ENCODE peak calls at places on chromosomes 6 and 20, in four cellular contexts. Q, M, A and P are unnamed samples.

GRCh38 chr6:72363844-72364740 is 257.8 kb upstream of the KCNQ5 start:
- DNase-seq in A (no peak), Q (no peak), M (no peak), P (no peak)

GRCh38 chr20:47007826-47008655 is 113.4 kb downstream of the EYA2 start:
- DNase-seq in Q (no peak), M (no peak), A (no peak), P (no peak)

GRCh38 chr20:17710379-17711305 is 10.9 kb downstream of the BANF2 start:
- DNase-seq in M (peak; percentile 59), Q (no peak), A (peak; percentile 25), P (no peak)

GRCh38 chr6:39387785-39388184 is 65.3 kb upstream of the KCNK16 start:
- DNase-seq in M (no peak), A (no peak), Q (no peak), P (no peak)

GRCh38 chr6:167855825-167856425 is 29.2 kb downstream of the AFDN start:
- DNase-seq in A (no peak), M (no peak), Q (no peak), P (no peak)

GRCh38 chr20:11431613-11432012 is 486.1 kb upstream of the BTBD3 start:
- DNase-seq in M (no peak), Q (no peak), A (no peak), P (no peak)

GRCh38 chr20:3631534-3631933 is 31.7 kb downstream of the GFRA4 start:
- DNase-seq in A (no peak), Q (no peak), M (no peak), P (no peak)

GRCh38 chr6:3151705-3152104 is 5.6 kb downstream of the TUBB2A start:
- DNase-seq in A (no peak), Q (no peak), M (peak; percentile 43), P (no peak)

GRCh38 chr6:16635810-16636602 is 125.3 kb downstream of the ATXN1 start:
- DNase-seq in A (no peak), Q (no peak), M (no peak), P (no peak)

GRCh38 chr20:11001767-11002540 is 328.2 kb upstream of the JAG1 start:
- DNase-seq in M (no peak), Q (no peak), A (peak; percentile 23), P (no peak)

GRCh38 chr20:14114049-14114448 is 118.7 kb downstream of the MACROD2 start:
- DNase-seq in Q (no peak), A (no peak), M (no peak), P (no peak)

GRCh38 chr6:44022296-44022661 is 105.0 kb downstream of the MRPL14 start:
- DNase-seq in A (no peak), M (no peak), Q (no peak), P (no peak)

GRCh38 chr20:46031701-46032254 is 2.8 kb downstream of the SLC12A5 start:
- DNase-seq in Q (no peak), A (no peak), M (peak; percentile 47), P (no peak)

GRCh38 chr20:20680991-20681508 is 31.4 kb downstream of the RALGAPA2 start:
- DNase-seq in M (no peak), A (no peak), Q (no peak), P (no peak)

GRCh38 chr6:100965069-100965468 is 83.9 kb upstream of the ASCC3 start:
- DNase-seq in M (no peak), A (no peak), Q (no peak), P (no peak)

GRCh38 chr6:100962466-100962865 is 81.3 kb upstream of the ASCC3 start:
- DNase-seq in Q (no peak), M (no peak), A (no peak), P (no peak)
- H3K4me1 ChIP-seq in Q (peaks cover 6% of the 10 kb centered on the region), M (no peaks in the 10 kb centered on the region), A (no peaks in the 10 kb centered on the region), P (no peaks in the 10 kb centered on the region)

DNA sequence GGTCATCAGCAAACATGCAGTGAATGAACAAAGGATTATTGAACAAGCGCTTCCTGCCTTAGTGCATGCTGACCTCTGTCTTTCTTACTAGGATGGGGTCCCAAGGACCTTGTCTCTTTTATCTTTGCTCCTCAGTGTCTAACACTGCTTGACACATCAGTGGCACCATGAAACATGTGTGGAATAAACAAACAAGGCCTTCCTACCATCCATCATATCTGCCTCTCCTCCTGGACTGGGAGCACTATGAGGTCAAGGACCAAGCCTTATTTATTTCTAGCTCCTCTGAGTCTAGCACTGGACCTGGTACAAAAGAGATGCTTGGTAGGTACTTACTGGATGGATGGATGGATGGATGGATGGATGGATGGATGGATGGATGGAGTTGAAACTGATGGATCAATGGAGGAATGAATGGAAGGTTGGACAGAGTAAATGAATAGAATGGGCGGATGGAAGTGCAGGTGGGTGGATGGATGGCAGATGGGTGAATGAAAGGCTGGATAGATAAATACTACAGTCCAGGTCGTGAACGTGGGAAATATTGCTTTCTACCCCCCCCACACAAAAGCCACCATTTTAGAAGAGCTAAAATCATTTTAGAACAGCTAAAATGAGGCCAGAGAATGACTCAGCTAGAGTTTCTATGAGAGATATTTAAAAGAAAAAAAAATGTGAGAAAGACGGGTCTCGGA is 104.1 kb upstream of the PTPN1 start:
- DNase-seq in A (no peak), M (no peak), Q (no peak), P (no peak)
- H3K4me1 ChIP-seq in A (peaks cover 22% of the 10 kb centered on the region), M (peaks cover 16% of the 10 kb centered on the region), Q (peaks cover 3% of the 10 kb centered on the region), P (no peaks in the 10 kb centered on the region)

GRCh38 chr20:62607366-62608217 is 34.7 kb upstream of the SLCO4A1 start:
- DNase-seq in M (no peak), A (no peak), Q (no peak), P (no peak)

GRCh38 chr20:62606551-62607201 is 35.6 kb upstream of the SLCO4A1 start:
- DNase-seq in A (peak; percentile 68), M (peak; percentile 48), Q (no peak), P (no peak)

GRCh38 chr20:62604796-62605195 is 37.5 kb upstream of the SLCO4A1 start:
- DNase-seq in A (no peak), M (no peak), Q (no peak), P (no peak)

GRCh38 chr20:62605236-62605948 is 36.9 kb upstream of the SLCO4A1 start:
- DNase-seq in M (no peak), Q (no peak), A (no peak), P (no peak)

GRCh38 chr20:62605996-62606395 is 36.3 kb upstream of the SLCO4A1 start:
- DNase-seq in A (no peak), M (no peak), Q (no peak), P (no peak)
- H3K4me1 ChIP-seq in A (no peaks in the 10 kb centered on the region), M (peaks cover 46% of the 10 kb centered on the region), Q (peaks cover 8% of the 10 kb centered on the region), P (peaks cover 6% of the 10 kb centered on the region)

DNA sequence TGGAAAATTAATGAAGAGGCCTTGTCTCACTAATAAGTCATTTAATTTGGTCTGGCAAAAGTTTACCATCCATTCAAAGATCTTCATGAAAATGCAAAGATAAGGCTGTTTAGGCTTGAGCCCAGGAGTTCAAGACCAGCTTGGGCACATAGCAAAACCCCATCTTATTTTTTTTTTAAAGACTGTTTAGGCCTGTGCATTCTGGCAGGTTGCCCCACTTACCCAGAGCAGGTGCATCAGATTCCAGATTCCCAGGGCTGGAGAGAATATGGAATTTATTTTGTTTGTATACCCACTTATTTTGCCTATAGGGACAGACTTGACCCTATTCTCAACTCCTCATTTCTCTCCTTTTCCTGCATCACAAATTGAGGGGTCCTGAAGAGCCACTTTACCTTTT is 5.7 kb downstream of the FOXO3 start:
- DNase-seq in M (peak; percentile 58), A (no peak), Q (no peak), P (no peak)
- H3K4me1 ChIP-seq in M (peaks cover 53% of the 10 kb centered on the region), A (peaks cover 16% of the 10 kb centered on the region), Q (peaks cover 9% of the 10 kb centered on the region), P (no peaks in the 10 kb centered on the region)

GRCh38 chr20:6083926-6084325 is 30.1 kb upstream of the LRRN4 start:
- DNase-seq in A (no peak), Q (no peak), M (no peak), P (no peak)
- H3K4me1 ChIP-seq in A (no peaks in the 10 kb centered on the region), Q (no peaks in the 10 kb centered on the region), M (no peaks in the 10 kb centered on the region), P (no peaks in the 10 kb centered on the region)

DNA sequence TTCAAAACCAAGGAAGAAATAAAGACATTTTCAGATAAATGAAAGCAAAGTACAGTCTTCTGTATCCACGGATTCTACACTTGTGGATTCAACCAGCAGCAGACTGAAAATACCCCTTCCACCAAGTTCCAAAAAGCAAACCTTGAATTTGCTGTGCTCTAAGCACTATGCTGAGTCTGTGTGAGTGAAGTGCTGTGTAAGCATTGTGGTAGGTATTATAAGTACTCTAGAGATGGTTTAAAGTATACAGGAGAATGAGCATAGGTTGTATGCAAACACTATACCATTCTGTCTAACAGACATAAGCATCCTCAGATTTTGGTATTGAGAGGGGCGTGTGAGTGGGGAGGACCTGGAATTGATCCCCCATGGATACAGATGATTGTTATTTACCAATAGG is 9.6 kb downstream of the OSER1 start:
- DNase-seq in A (no peak), M (no peak), Q (no peak), P (no peak)
- H3K4me1 ChIP-seq in A (peaks cover 7% of the 10 kb centered on the region), M (peaks cover 21% of the 10 kb centered on the region), Q (peaks cover 3% of the 10 kb centered on the region), P (no peaks in the 10 kb centered on the region)